ENCODE peak calls at places on chromosomes 16 and 17, in eight cellular contexts. One of them, this sample, is unnamed.

GRCh38 chr17:47896672-47897490 is 845 bp downstream of the SP2 start:
- DNase-seq in mesendoderm: no peak
- DNase-seq in cardiac fibroblast: peak
- DNase-seq in endodermal cell: no peak
- DNase-seq in CD4-positive, CD25-positive, alpha-beta regulatory T cell: no peak
- DNase-seq in adipocyte: peak
- DNase-seq in tibial artery: peak
- DNase-seq in dorsolateral prefrontal cortex: no peak
- DNase-seq in this sample: no peak

GRCh38 chr16:1613240-1613639 is 1.1 kb downstream of the CRAMP1 start:
- DNase-seq in endodermal cell: no peak
- DNase-seq in tibial artery: no peak
- DNase-seq in CD4-positive, CD25-positive, alpha-beta regulatory T cell: peak
- DNase-seq in mesendoderm: peak
- DNase-seq in cardiac fibroblast: no peak
- DNase-seq in dorsolateral prefrontal cortex: no peak
- DNase-seq in adipocyte: peak
- DNase-seq in this sample: no peak

GRCh38 chr17:20281860-20282259 is 185.5 kb downstream of the LGALS9B start:
- DNase-seq in CD4-positive, CD25-positive, alpha-beta regulatory T cell: no peak
- DNase-seq in cardiac fibroblast: no peak
- DNase-seq in dorsolateral prefrontal cortex: peak
- DNase-seq in tibial artery: peak
- DNase-seq in endodermal cell: peak
- DNase-seq in mesendoderm: no peak
- DNase-seq in adipocyte: no peak
- DNase-seq in this sample: no peak

GRCh38 chr17:28773736-28774135 is 29.9 kb downstream of the TRAF4 start:
- DNase-seq in tibial artery: no peak
- DNase-seq in cardiac fibroblast: no peak
- DNase-seq in CD4-positive, CD25-positive, alpha-beta regulatory T cell: no peak
- DNase-seq in endodermal cell: no peak
- DNase-seq in mesendoderm: no peak
- DNase-seq in adipocyte: no peak
- DNase-seq in dorsolateral prefrontal cortex: no peak
- DNase-seq in this sample: no peak

GRCh38 chr17:82121660-82122629 is 23.9 kb upstream of the FASN start:
- DNase-seq in tibial artery: no peak
- DNase-seq in mesendoderm: no peak
- DNase-seq in cardiac fibroblast: no peak
- DNase-seq in dorsolateral prefrontal cortex: no peak
- DNase-seq in endodermal cell: no peak
- DNase-seq in adipocyte: no peak
- DNase-seq in CD4-positive, CD25-positive, alpha-beta regulatory T cell: no peak
- DNase-seq in this sample: no peak

GRCh38 chr16:83964684-83965443 is 3.2 kb upstream of the NECAB2 start:
- DNase-seq in CD4-positive, CD25-positive, alpha-beta regulatory T cell: no peak
- DNase-seq in endodermal cell: no peak
- DNase-seq in dorsolateral prefrontal cortex: no peak
- DNase-seq in tibial artery: no peak
- DNase-seq in adipocyte: no peak
- DNase-seq in cardiac fibroblast: no peak
- DNase-seq in mesendoderm: no peak
- DNase-seq in this sample: no peak

GRCh38 chr17:55433629-55434422 is 12.2 kb upstream of the MMD start:
- DNase-seq in mesendoderm: no peak
- DNase-seq in tibial artery: peak
- DNase-seq in endodermal cell: no peak
- DNase-seq in cardiac fibroblast: peak
- DNase-seq in adipocyte: peak
- DNase-seq in CD4-positive, CD25-positive, alpha-beta regulatory T cell: no peak
- DNase-seq in dorsolateral prefrontal cortex: no peak
- DNase-seq in this sample: no peak

GRCh38 chr16:85634747-85635544 is 21.8 kb downstream of the GSE1 start:
- DNase-seq in CD4-positive, CD25-positive, alpha-beta regulatory T cell: no peak
- DNase-seq in dorsolateral prefrontal cortex: no peak
- DNase-seq in adipocyte: no peak
- DNase-seq in mesendoderm: no peak
- DNase-seq in endodermal cell: peak
- DNase-seq in tibial artery: no peak
- DNase-seq in cardiac fibroblast: no peak
- DNase-seq in this sample: no peak

GRCh38 chr17:35542990-35543389 is 5.5 kb upstream of the SLFN12L start:
- DNase-seq in CD4-positive, CD25-positive, alpha-beta regulatory T cell: no peak
- DNase-seq in tibial artery: no peak
- DNase-seq in endodermal cell: no peak
- DNase-seq in mesendoderm: no peak
- DNase-seq in adipocyte: no peak
- DNase-seq in cardiac fibroblast: no peak
- DNase-seq in dorsolateral prefrontal cortex: no peak
- DNase-seq in this sample: no peak

GRCh38 chr17:79513805-79514535 is 96.9 kb downstream of the RBFOX3 start:
- DNase-seq in mesendoderm: no peak
- DNase-seq in dorsolateral prefrontal cortex: no peak
- DNase-seq in endodermal cell: no peak
- DNase-seq in CD4-positive, CD25-positive, alpha-beta regulatory T cell: no peak
- DNase-seq in adipocyte: no peak
- DNase-seq in tibial artery: no peak
- DNase-seq in cardiac fibroblast: no peak
- DNase-seq in this sample: no peak

GRCh38 chr17:76146053-76146875 is 5.2 kb upstream of the FOXJ1 start:
- DNase-seq in adipocyte: no peak
- DNase-seq in endodermal cell: peak
- DNase-seq in CD4-positive, CD25-positive, alpha-beta regulatory T cell: peak
- DNase-seq in cardiac fibroblast: no peak
- DNase-seq in mesendoderm: no peak
- DNase-seq in tibial artery: no peak
- DNase-seq in dorsolateral prefrontal cortex: no peak
- DNase-seq in this sample: no peak

GRCh38 chr16:49528564-49529150 is 155.1 kb downstream of the C16orf78 start:
- DNase-seq in CD4-positive, CD25-positive, alpha-beta regulatory T cell: no peak
- DNase-seq in cardiac fibroblast: peak
- DNase-seq in tibial artery: no peak
- DNase-seq in endodermal cell: no peak
- DNase-seq in adipocyte: no peak
- DNase-seq in mesendoderm: no peak
- DNase-seq in dorsolateral prefrontal cortex: no peak
- DNase-seq in this sample: no peak
- H3K4me3 ChIP-seq in CD4-positive, CD25-positive, alpha-beta regulatory T cell: no peak
- H3K4me3 ChIP-seq in cardiac fibroblast: peak
- H3K4me3 ChIP-seq in tibial artery: peak
- H3K4me3 ChIP-seq in endodermal cell: no peak
- H3K4me3 ChIP-seq in adipocyte: peak
- H3K4me3 ChIP-seq in mesendoderm: no peak
- H3K4me3 ChIP-seq in dorsolateral prefrontal cortex: peak
- H3K4me3 ChIP-seq in this sample: peak

GRCh38 chr16:48535831-48536599 is 74.0 kb downstream of the N4BP1 start:
- DNase-seq in endodermal cell: no peak
- DNase-seq in cardiac fibroblast: peak
- DNase-seq in CD4-positive, CD25-positive, alpha-beta regulatory T cell: no peak
- DNase-seq in adipocyte: peak
- DNase-seq in tibial artery: peak
- DNase-seq in mesendoderm: no peak
- DNase-seq in dorsolateral prefrontal cortex: no peak
- DNase-seq in this sample: no peak
- H3K4me3 ChIP-seq in endodermal cell: no peak
- H3K4me3 ChIP-seq in cardiac fibroblast: no peak
- H3K4me3 ChIP-seq in CD4-positive, CD25-positive, alpha-beta regulatory T cell: no peak
- H3K4me3 ChIP-seq in adipocyte: no peak
- H3K4me3 ChIP-seq in tibial artery: no peak
- H3K4me3 ChIP-seq in mesendoderm: no peak
- H3K4me3 ChIP-seq in dorsolateral prefrontal cortex: no peak
- H3K4me3 ChIP-seq in this sample: no peak

DNA sequence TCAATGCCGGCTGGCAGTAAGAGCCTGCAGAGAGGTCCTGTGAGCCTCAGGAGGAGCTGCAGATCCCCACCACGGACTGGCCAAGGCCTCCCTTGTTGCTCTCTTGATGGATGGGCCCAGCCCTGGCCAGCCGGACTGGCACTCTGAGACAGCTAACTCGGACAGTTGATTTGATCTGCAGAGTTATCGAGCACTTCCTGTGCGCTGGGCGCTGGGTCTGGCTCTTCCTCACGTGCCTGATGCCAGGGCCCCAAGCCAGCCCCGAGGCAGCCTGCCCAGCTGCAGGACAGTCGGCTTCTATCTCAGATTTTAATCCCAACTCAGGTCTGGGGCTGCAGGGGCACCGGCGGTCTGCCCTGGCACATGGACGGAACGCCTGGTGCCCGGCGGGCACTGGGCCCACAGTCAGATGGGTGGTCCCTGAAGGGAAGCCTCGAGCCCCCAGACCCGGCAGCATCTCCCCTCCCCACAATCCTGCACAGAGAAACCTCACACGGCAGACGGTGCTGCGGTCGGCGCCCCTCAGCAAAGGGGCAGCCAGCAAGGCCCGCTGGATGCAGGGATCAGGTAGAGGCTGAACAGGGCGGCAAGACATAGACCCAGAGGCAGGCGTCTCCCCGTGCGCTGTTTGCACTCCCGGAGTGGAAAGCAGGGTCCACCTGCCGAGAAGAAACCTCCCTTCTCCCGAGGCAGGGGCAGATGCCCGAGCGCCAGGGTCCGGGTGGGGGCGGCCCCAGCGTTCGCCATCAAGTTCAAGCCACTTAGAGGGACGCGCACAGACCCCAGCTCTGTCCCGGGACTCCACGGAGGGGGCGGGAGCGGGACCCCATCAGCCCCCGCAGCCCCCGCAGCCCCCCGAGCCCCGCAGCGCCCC is 34.0 kb downstream of the TIMM22 start:
- DNase-seq in tibial artery: peak
- DNase-seq in CD4-positive, CD25-positive, alpha-beta regulatory T cell: no peak
- DNase-seq in endodermal cell: no peak
- DNase-seq in dorsolateral prefrontal cortex: no peak
- DNase-seq in cardiac fibroblast: peak
- DNase-seq in mesendoderm: no peak
- DNase-seq in adipocyte: no peak
- DNase-seq in this sample: no peak
- H3K4me3 ChIP-seq in tibial artery: peak
- H3K4me3 ChIP-seq in CD4-positive, CD25-positive, alpha-beta regulatory T cell: no peak
- H3K4me3 ChIP-seq in endodermal cell: no peak
- H3K4me3 ChIP-seq in dorsolateral prefrontal cortex: peak
- H3K4me3 ChIP-seq in cardiac fibroblast: no peak
- H3K4me3 ChIP-seq in mesendoderm: no peak
- H3K4me3 ChIP-seq in adipocyte: peak
- H3K4me3 ChIP-seq in this sample: no peak

GRCh38 chr17:38875477-38876080 is 5.7 kb downstream of the LASP1 start:
- DNase-seq in tibial artery: no peak
- DNase-seq in mesendoderm: peak
- DNase-seq in adipocyte: peak
- DNase-seq in CD4-positive, CD25-positive, alpha-beta regulatory T cell: no peak
- DNase-seq in cardiac fibroblast: no peak
- DNase-seq in endodermal cell: peak
- DNase-seq in dorsolateral prefrontal cortex: no peak
- DNase-seq in this sample: no peak
- H3K4me3 ChIP-seq in tibial artery: peak
- H3K4me3 ChIP-seq in mesendoderm: no peak
- H3K4me3 ChIP-seq in adipocyte: peak
- H3K4me3 ChIP-seq in CD4-positive, CD25-positive, alpha-beta regulatory T cell: no peak
- H3K4me3 ChIP-seq in cardiac fibroblast: no peak
- H3K4me3 ChIP-seq in endodermal cell: no peak
- H3K4me3 ChIP-seq in dorsolateral prefrontal cortex: no peak
- H3K4me3 ChIP-seq in this sample: no peak

GRCh38 chr17:4023220-4023619 is 59.0 kb upstream of the ATP2A3 start:
- DNase-seq in adipocyte: no peak
- DNase-seq in endodermal cell: no peak
- DNase-seq in mesendoderm: no peak
- DNase-seq in dorsolateral prefrontal cortex: no peak
- DNase-seq in tibial artery: no peak
- DNase-seq in CD4-positive, CD25-positive, alpha-beta regulatory T cell: no peak
- DNase-seq in cardiac fibroblast: no peak
- DNase-seq in this sample: no peak

GRCh38 chr17:4018446-4018845 is 54.2 kb upstream of the ATP2A3 start:
- DNase-seq in mesendoderm: no peak
- DNase-seq in adipocyte: no peak
- DNase-seq in tibial artery: no peak
- DNase-seq in cardiac fibroblast: no peak
- DNase-seq in endodermal cell: no peak
- DNase-seq in dorsolateral prefrontal cortex: no peak
- DNase-seq in CD4-positive, CD25-positive, alpha-beta regulatory T cell: no peak
- DNase-seq in this sample: no peak

GRCh38 chr17:4019400-4019799 is 55.2 kb upstream of the ATP2A3 start:
- DNase-seq in adipocyte: no peak
- DNase-seq in endodermal cell: no peak
- DNase-seq in CD4-positive, CD25-positive, alpha-beta regulatory T cell: no peak
- DNase-seq in tibial artery: no peak
- DNase-seq in cardiac fibroblast: no peak
- DNase-seq in mesendoderm: no peak
- DNase-seq in dorsolateral prefrontal cortex: no peak
- DNase-seq in this sample: no peak

GRCh38 chr17:4017377-4017776 is 53.1 kb upstream of the ATP2A3 start:
- DNase-seq in mesendoderm: no peak
- DNase-seq in adipocyte: no peak
- DNase-seq in cardiac fibroblast: no peak
- DNase-seq in tibial artery: no peak
- DNase-seq in endodermal cell: no peak
- DNase-seq in dorsolateral prefrontal cortex: no peak
- DNase-seq in CD4-positive, CD25-positive, alpha-beta regulatory T cell: no peak
- DNase-seq in this sample: no peak

DNA sequence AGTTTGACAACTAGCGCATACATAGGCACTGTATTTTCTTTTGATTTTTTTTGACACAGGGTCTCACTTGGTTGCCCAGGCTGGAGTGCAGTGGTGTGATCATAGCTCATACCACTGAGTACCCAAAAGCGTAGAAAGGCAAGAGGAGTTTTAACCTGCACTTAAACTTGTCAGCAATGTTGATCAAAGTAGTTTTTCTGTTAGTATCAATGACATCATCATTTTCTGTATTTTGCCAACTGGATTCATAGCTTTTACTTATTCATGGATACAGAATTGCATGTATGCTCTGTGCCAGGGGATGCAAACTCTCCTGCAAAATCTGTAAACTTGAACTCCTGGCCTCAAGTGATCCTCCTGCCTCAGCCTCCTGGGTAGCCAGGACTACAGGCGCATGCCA is 55.9 kb upstream of the ATP2A3 start:
- DNase-seq in endodermal cell: no peak
- DNase-seq in adipocyte: no peak
- DNase-seq in tibial artery: no peak
- DNase-seq in CD4-positive, CD25-positive, alpha-beta regulatory T cell: no peak
- DNase-seq in cardiac fibroblast: no peak
- DNase-seq in mesendoderm: no peak
- DNase-seq in dorsolateral prefrontal cortex: no peak
- DNase-seq in this sample: no peak
- H3K4me3 ChIP-seq in endodermal cell: no peak
- H3K4me3 ChIP-seq in adipocyte: no peak
- H3K4me3 ChIP-seq in tibial artery: no peak
- H3K4me3 ChIP-seq in CD4-positive, CD25-positive, alpha-beta regulatory T cell: no peak
- H3K4me3 ChIP-seq in cardiac fibroblast: no peak
- H3K4me3 ChIP-seq in mesendoderm: no peak
- H3K4me3 ChIP-seq in dorsolateral prefrontal cortex: no peak
- H3K4me3 ChIP-seq in this sample: no peak

DNA sequence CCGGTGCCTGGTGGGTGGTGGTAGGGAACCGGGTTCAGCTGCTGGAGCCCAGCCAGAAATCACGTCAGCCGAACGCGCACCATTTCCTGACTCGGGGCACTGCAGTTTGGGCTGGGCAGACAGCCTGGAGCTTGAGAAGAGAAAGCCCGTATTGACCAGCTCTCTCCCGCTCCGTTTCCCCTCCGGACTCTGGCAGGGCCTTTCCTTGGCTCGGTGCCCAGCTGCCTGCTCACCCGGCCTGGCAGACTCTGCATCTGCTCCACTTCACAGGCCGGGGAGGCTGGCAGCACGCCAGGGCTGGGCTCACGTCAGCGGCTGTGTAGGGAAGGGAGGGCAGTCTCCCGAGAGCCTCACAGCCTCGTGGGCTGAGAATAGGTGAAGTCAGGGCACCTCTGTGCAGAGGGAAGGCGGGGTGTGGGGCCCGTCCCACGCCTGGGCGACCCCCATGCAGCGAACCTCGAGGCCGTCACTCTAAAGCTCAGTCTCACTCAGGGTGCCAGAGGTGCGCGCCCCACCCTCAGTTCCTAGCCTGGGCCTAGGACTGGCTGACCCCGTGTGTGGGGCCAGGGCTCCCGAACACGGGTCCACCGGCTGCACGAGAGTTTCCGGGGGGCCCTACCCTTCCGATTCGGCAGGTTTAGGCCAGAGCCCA is 59.1 kb downstream of the OR1D5 start:
- DNase-seq in CD4-positive, CD25-positive, alpha-beta regulatory T cell: no peak
- DNase-seq in mesendoderm: no peak
- DNase-seq in tibial artery: peak
- DNase-seq in adipocyte: peak
- DNase-seq in dorsolateral prefrontal cortex: peak
- DNase-seq in endodermal cell: no peak
- DNase-seq in cardiac fibroblast: peak
- DNase-seq in this sample: peak
- H3K4me3 ChIP-seq in CD4-positive, CD25-positive, alpha-beta regulatory T cell: no peak
- H3K4me3 ChIP-seq in mesendoderm: no peak
- H3K4me3 ChIP-seq in tibial artery: peak
- H3K4me3 ChIP-seq in adipocyte: peak
- H3K4me3 ChIP-seq in dorsolateral prefrontal cortex: peak
- H3K4me3 ChIP-seq in endodermal cell: no peak
- H3K4me3 ChIP-seq in cardiac fibroblast: no peak
- H3K4me3 ChIP-seq in this sample: peak